ENCODE peak calls at places on chromosomes 12 and 14, in ten cellular contexts. Y is NCI-H1105, I is putamen, N is caudate nucleus, D is T-cell, Z is pancreas, P is fibroblast of gingiva, U is GM06990, J is D341Med, G is CD14-positive monocyte. F is an unnamed sample.

GRCh38 chr14:28773917-28774691 is 7.5 kb downstream of the FOXG1 start:
- DNase-seq in Y (peak; percentile 55), N (no peak), I (peak; percentile 82), P (peak; percentile 48), U (peak; percentile 69), Z (no peak), G (no peak), J (peak; percentile 74), D (no peak), F (peak; percentile 48)

GRCh38 chr14:98953544-98954346 is 318.3 kb downstream of the BCL11B start:
- DNase-seq in P (no peak), Y (no peak), I (no peak), N (no peak), U (no peak), G (peak; percentile 74), J (no peak), D (no peak), Z (no peak), F (no peak)

GRCh38 chr12:34033628-34034296 is 11.5 kb downstream of the ALG10 start:
- DNase-seq in G (no peak), I (no peak), Y (peak; percentile 14), N (no peak), P (peak; percentile 24), Z (no peak), D (no peak), U (no peak), J (no peak), F (peak; percentile 5)

GRCh38 chr12:7144414-7145120 is 14.4 kb downstream of the CLSTN3 start:
- DNase-seq in J (peak; percentile 71), P (peak; percentile 27), I (no peak), N (no peak), D (no peak), Z (no peak), U (no peak), G (no peak), Y (peak; percentile 26), F (peak; percentile 61)

GRCh38 chr12:12436831-12437345 is 80.0 kb downstream of the BORCS5 start:
- DNase-seq in N (no peak), D (no peak), I (no peak), J (no peak), U (no peak), Z (no peak), P (no peak), Y (no peak), G (no peak), F (no peak)

GRCh38 chr14:84144166-84144565 is 1385.8 kb upstream of the FLRT2 start:
- DNase-seq in G (no peak), U (no peak), D (no peak), J (no peak), Y (no peak), Z (no peak), P (no peak), I (no peak), N (no peak), F (no peak)

GRCh38 chr12:11839093-11839641 is 189.7 kb downstream of the ETV6 start:
- DNase-seq in I (peak; percentile 55), Y (no peak), U (no peak), G (peak; percentile 76), J (no peak), D (no peak), P (no peak), N (no peak), Z (no peak), F (no peak)

GRCh38 chr12:45762185-45763110 is 32.9 kb downstream of the ARID2 start:
- DNase-seq in P (peak; percentile 46), U (no peak), Z (no peak), I (peak; percentile 27), N (no peak), D (no peak), J (peak; percentile 53), Y (peak; percentile 12), G (no peak), F (peak; percentile 34)

GRCh38 chr14:100063314-100063941 is 1.8 kb upstream of the EVL start:
- DNase-seq in G (no peak), P (no peak), D (no peak), J (no peak), U (no peak), Z (no peak), N (no peak), I (no peak), Y (no peak), F (no peak)

GRCh38 chr12:103548622-103549601 is 38.2 kb upstream of the STAB2 start:
- DNase-seq in I (peak; percentile 49), U (peak; percentile 53), G (no peak), D (peak; percentile 59), Z (peak; percentile 68), J (peak; percentile 72), Y (peak; percentile 79), P (peak; percentile 60), N (no peak), F (peak; percentile 41)

GRCh38 chr14:62532186-62532585 is 513.1 kb downstream of the KCNH5 start:
- DNase-seq in I (no peak), P (no peak), U (no peak), Z (no peak), J (no peak), N (no peak), Y (no peak), G (no peak), D (no peak), F (no peak)

GRCh38 chr14:105240811-105241576 is 7.3 kb upstream of the BTBD6 start:
- DNase-seq in P (no peak), D (no peak), Z (no peak), Y (no peak), G (no peak), U (no peak), I (no peak), N (no peak), J (no peak), F (no peak)

GRCh38 chr14:69873877-69874780 is 5.1 kb upstream of the SMOC1 start:
- DNase-seq in D (no peak), G (no peak), J (no peak), I (no peak), Y (no peak), U (no peak), N (no peak), Z (no peak), P (peak; percentile 61), F (no peak)

GRCh38 chr14:101547107-101547738 is 14.1 kb upstream of the DIO3 start:
- DNase-seq in I (no peak), P (no peak), N (no peak), Z (no peak), D (no peak), Y (no peak), J (no peak), U (no peak), G (no peak), F (no peak)

GRCh38 chr12:69419701-69420100 is 50.5 kb upstream of the FRS2 start:
- DNase-seq in J (no peak), N (no peak), Y (no peak), U (no peak), P (no peak), G (no peak), I (no peak), Z (no peak), D (no peak), F (no peak)

GRCh38 chr12:71128191-71128590 is 29.6 kb downstream of the TSPAN8 start:
- DNase-seq in G (no peak), Y (no peak), P (peak; percentile 95), N (no peak), J (peak; percentile 18), Z (no peak), U (no peak), I (no peak), D (no peak), F (no peak)

GRCh38 chr12:131827961-131828534 is at the start of gene MMP17:
- DNase-seq in P (peak; percentile 72), N (no peak), I (no peak), J (peak; percentile 90), G (peak; percentile 60), Y (peak; percentile 4), D (no peak), U (no peak), Z (peak; percentile 70), F (peak; percentile 75)

GRCh38 chr14:50821471-50822464 is 9.2 kb downstream of the NIN start:
- DNase-seq in N (no peak), D (peak; percentile 51), I (no peak), U (peak; percentile 85), Y (no peak), Z (no peak), P (no peak), G (peak; percentile 81), J (no peak), F (peak; percentile 39)

GRCh38 chr12:6066651-6067050 is 57.8 kb downstream of the VWF start:
- DNase-seq in G (no peak), N (no peak), Y (no peak), I (no peak), P (no peak), D (no peak), J (no peak), Z (no peak), U (no peak), F (no peak)